ENCODE peak calls at places on chromosomes 12 and 14, in seven cellular contexts. One of them, this sample, is unnamed.

GRCh38 chr12:47394070-47394469 is 311.8 kb downstream of the RPAP3 start:
- DNase-seq in SK-N-SH: no peak
- DNase-seq in HCT116: no peak
- DNase-seq in H1: no peak
- DNase-seq in HepG2: no peak
- DNase-seq in K562: no peak
- DNase-seq in GM12878: no peak
- DNase-seq in this sample: no peak

GRCh38 chr12:132486576-132486975 is 3.4 kb upstream of the FBRSL1 start:
- DNase-seq in HCT116: no peak
- DNase-seq in H1: no peak
- DNase-seq in HepG2: no peak
- DNase-seq in K562: no peak
- DNase-seq in SK-N-SH: no peak
- DNase-seq in GM12878: no peak
- DNase-seq in this sample: no peak

GRCh38 chr12:84422340-84422739 is 490.3 kb downstream of the SLC6A15 start:
- DNase-seq in HepG2: no peak
- DNase-seq in SK-N-SH: no peak
- DNase-seq in H1: no peak
- DNase-seq in HCT116: no peak
- DNase-seq in K562: no peak
- DNase-seq in GM12878: no peak
- DNase-seq in this sample: no peak

GRCh38 chr14:24285351-24285750 is 14.0 kb upstream of the RABGGTA start:
- DNase-seq in HepG2: no peak
- DNase-seq in GM12878: no peak
- DNase-seq in K562: no peak
- DNase-seq in H1: no peak
- DNase-seq in SK-N-SH: no peak
- DNase-seq in HCT116: no peak
- DNase-seq in this sample: peak

GRCh38 chr12:45235087-45236025 is 19.5 kb downstream of the ANO6 start:
- DNase-seq in HCT116: peak
- DNase-seq in HepG2: peak
- DNase-seq in H1: no peak
- DNase-seq in K562: no peak
- DNase-seq in SK-N-SH: no peak
- DNase-seq in GM12878: no peak
- DNase-seq in this sample: no peak

GRCh38 chr14:22928237-22929103 is 706 bp downstream of the PRMT5 start:
- DNase-seq in H1: no peak
- DNase-seq in GM12878: no peak
- DNase-seq in SK-N-SH: no peak
- DNase-seq in HCT116: no peak
- DNase-seq in HepG2: no peak
- DNase-seq in K562: no peak
- DNase-seq in this sample: no peak

GRCh38 chr12:132284071-132284492 is 45.3 kb downstream of the GALNT9 start:
- DNase-seq in H1: no peak
- DNase-seq in HepG2: no peak
- DNase-seq in GM12878: no peak
- DNase-seq in SK-N-SH: no peak
- DNase-seq in HCT116: no peak
- DNase-seq in K562: no peak
- DNase-seq in this sample: no peak

GRCh38 chr14:24013654-24014514 is 25.2 kb downstream of the DHRS4L2 start:
- DNase-seq in GM12878: peak
- DNase-seq in HCT116: peak
- DNase-seq in SK-N-SH: peak
- DNase-seq in HepG2: peak
- DNase-seq in K562: peak
- DNase-seq in H1: no peak
- DNase-seq in this sample: peak

GRCh38 chr12:19186722-19187661 is 57.5 kb downstream of the PLEKHA5 start:
- DNase-seq in HepG2: peak
- DNase-seq in SK-N-SH: peak
- DNase-seq in H1: no peak
- DNase-seq in HCT116: peak
- DNase-seq in K562: peak
- DNase-seq in GM12878: no peak
- DNase-seq in this sample: peak

GRCh38 chr12:109458086-109458485 is 19.0 kb downstream of the KCTD10 start:
- DNase-seq in K562: no peak
- DNase-seq in SK-N-SH: no peak
- DNase-seq in HCT116: no peak
- DNase-seq in HepG2: no peak
- DNase-seq in H1: no peak
- DNase-seq in GM12878: no peak
- DNase-seq in this sample: no peak

GRCh38 chr14:79476133-79476532 is 735.2 kb downstream of the DIO2 start:
- DNase-seq in GM12878: no peak
- DNase-seq in H1: no peak
- DNase-seq in K562: no peak
- DNase-seq in SK-N-SH: no peak
- DNase-seq in HepG2: no peak
- DNase-seq in HCT116: no peak
- DNase-seq in this sample: no peak

GRCh38 chr14:22922294-22922693 is 3.3 kb upstream of the RBM23 start:
- DNase-seq in SK-N-SH: no peak
- DNase-seq in K562: no peak
- DNase-seq in GM12878: no peak
- DNase-seq in HCT116: no peak
- DNase-seq in HepG2: no peak
- DNase-seq in H1: no peak
- DNase-seq in this sample: no peak

GRCh38 chr12:78439666-78440065 is 424.9 kb upstream of the SYT1 start:
- DNase-seq in GM12878: no peak
- DNase-seq in HepG2: no peak
- DNase-seq in H1: no peak
- DNase-seq in K562: no peak
- DNase-seq in HCT116: no peak
- DNase-seq in SK-N-SH: no peak
- DNase-seq in this sample: no peak

DNA sequence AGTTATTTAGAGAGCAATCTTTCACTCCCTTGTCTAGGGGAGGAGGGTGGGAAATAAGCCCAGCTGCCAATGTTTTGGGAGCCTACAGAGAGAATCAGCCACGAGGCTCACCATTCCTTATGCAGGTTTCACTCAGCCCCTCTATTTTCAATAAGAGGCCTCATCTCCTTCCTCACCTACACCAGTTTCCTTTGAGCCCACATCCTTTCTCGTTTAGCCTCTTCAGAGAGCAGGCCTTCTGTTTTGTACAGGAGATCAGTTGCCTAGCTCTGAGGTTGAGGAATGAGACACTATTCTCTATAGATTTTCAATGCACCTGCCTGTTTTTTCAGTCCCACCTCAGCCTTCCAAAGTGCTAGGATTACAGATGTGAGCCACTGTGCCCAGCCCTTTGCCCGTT is 17.9 kb downstream of the SNAPC1 start:
- DNase-seq in HCT116: no peak
- DNase-seq in HepG2: no peak
- DNase-seq in H1: no peak
- DNase-seq in K562: no peak
- DNase-seq in SK-N-SH: no peak
- DNase-seq in GM12878: no peak
- DNase-seq in this sample: no peak
- TF ChIP-seq JUND in HCT116: no peak
- TF ChIP-seq JUND in HepG2: no peak
- TF ChIP-seq JUND in H1: no peak
- TF ChIP-seq JUND in K562: no peak
- TF ChIP-seq JUND in SK-N-SH: no peak
- TF ChIP-seq JUND in GM12878: no peak
- TF ChIP-seq JUND in this sample: no peak

GRCh38 chr12:92977326-92977725 is 48.2 kb upstream of the EEA1 start:
- DNase-seq in GM12878: no peak
- DNase-seq in K562: no peak
- DNase-seq in HCT116: no peak
- DNase-seq in H1: no peak
- DNase-seq in HepG2: no peak
- DNase-seq in SK-N-SH: no peak
- DNase-seq in this sample: no peak

GRCh38 chr12:92978607-92979006 is 49.5 kb upstream of the EEA1 start:
- DNase-seq in GM12878: no peak
- DNase-seq in HepG2: no peak
- DNase-seq in SK-N-SH: no peak
- DNase-seq in K562: no peak
- DNase-seq in H1: no peak
- DNase-seq in HCT116: no peak
- DNase-seq in this sample: no peak

GRCh38 chr12:92971869-92972524 is 42.9 kb upstream of the EEA1 start:
- DNase-seq in SK-N-SH: no peak
- DNase-seq in H1: no peak
- DNase-seq in HCT116: no peak
- DNase-seq in K562: no peak
- DNase-seq in GM12878: no peak
- DNase-seq in HepG2: no peak
- DNase-seq in this sample: no peak

GRCh38 chr12:92974759-92975158 is 45.7 kb upstream of the EEA1 start:
- DNase-seq in HCT116: no peak
- DNase-seq in H1: no peak
- DNase-seq in SK-N-SH: no peak
- DNase-seq in GM12878: no peak
- DNase-seq in HepG2: no peak
- DNase-seq in K562: no peak
- DNase-seq in this sample: no peak

DNA sequence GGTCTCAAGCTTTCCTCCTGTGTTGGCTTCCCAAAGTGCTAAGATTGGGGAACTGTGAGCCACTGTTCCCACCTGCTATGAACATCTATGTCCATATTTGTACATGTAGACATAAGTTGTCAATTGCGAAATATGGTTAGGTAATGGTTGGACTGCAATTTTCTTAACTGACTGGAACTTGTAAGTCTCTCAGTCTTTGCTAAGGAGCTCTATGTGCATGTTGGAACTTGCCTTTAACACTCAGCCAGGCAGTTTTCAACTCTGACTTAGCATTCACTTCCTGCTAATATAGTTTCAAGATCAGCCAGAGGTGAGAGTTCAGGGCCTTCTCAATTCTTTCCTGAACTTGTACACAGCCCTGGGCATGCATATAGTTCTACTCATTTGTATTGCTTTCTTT is 44.5 kb upstream of the EEA1 start:
- DNase-seq in HCT116: no peak
- DNase-seq in HepG2: peak
- DNase-seq in H1: no peak
- DNase-seq in GM12878: peak
- DNase-seq in K562: no peak
- DNase-seq in SK-N-SH: no peak
- DNase-seq in this sample: peak
- TF ChIP-seq JUND in HCT116: no peak
- TF ChIP-seq JUND in HepG2: no peak
- TF ChIP-seq JUND in H1: no peak
- TF ChIP-seq JUND in GM12878: no peak
- TF ChIP-seq JUND in K562: no peak
- TF ChIP-seq JUND in SK-N-SH: no peak
- TF ChIP-seq JUND in this sample: peak

DNA sequence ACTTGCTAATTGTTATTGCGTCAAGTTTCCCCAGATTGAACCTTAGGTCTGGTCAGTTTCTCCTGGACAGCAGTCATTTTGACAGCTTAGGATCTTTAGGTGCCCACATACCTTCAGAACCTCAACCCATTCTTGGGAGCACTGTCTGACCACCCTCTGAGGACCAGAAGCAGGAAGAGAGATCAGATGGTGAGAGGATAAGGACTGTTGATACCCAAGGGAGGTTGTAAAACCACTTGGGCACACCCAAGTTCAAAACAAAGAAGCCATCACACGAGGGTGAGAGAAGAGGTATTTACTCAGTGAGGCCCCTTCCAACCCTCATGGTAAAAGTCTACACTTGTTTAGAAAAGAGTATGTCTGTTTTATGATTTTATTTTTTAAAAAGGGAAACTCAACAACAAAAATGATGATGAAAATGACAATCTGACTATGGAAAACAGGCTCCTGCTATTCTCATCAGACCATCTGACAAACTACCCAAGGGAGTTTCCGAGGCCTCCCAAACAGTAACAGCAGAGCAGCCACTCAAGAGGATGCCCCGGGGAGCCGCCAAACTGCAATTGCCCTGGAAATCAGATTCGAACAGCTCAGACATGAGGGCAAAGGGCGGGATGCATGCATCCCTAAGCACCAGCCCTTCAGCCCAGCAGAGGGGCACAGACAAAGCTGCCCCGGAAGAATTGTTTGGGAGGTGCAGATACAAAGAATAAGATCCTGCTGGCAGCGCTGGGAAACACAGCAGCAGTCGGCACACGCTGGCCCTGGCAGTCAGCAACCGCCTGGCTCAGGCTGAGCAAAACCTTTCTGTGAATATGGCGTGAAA is 162.6 kb upstream of the PLEKHG7 start:
- DNase-seq in GM12878: no peak
- DNase-seq in SK-N-SH: no peak
- DNase-seq in HCT116: no peak
- DNase-seq in K562: no peak
- DNase-seq in H1: peak
- DNase-seq in HepG2: no peak
- DNase-seq in this sample: no peak
- TF ChIP-seq JUND in GM12878: no peak
- TF ChIP-seq JUND in SK-N-SH: no peak
- TF ChIP-seq JUND in HCT116: no peak
- TF ChIP-seq JUND in K562: no peak
- TF ChIP-seq JUND in H1: no peak
- TF ChIP-seq JUND in HepG2: no peak
- TF ChIP-seq JUND in this sample: no peak

GRCh38 chr12:52837341-52837741 is 3.2 kb upstream of the KRT79 start:
- DNase-seq in H1: no peak
- DNase-seq in HCT116: no peak
- DNase-seq in HepG2: no peak
- DNase-seq in SK-N-SH: no peak
- DNase-seq in K562: no peak
- DNase-seq in GM12878: no peak
- DNase-seq in this sample: peak

GRCh38 chr12:52835271-52836041 is 1.3 kb upstream of the KRT79 start:
- DNase-seq in HCT116: no peak
- DNase-seq in SK-N-SH: no peak
- DNase-seq in GM12878: no peak
- DNase-seq in HepG2: no peak
- DNase-seq in K562: no peak
- DNase-seq in H1: no peak
- DNase-seq in this sample: no peak

GRCh38 chr12:52834727-52835001 is 553 bp upstream of the KRT79 start:
- DNase-seq in K562: no peak
- DNase-seq in GM12878: no peak
- DNase-seq in HepG2: no peak
- DNase-seq in SK-N-SH: no peak
- DNase-seq in H1: no peak
- DNase-seq in HCT116: no peak
- DNase-seq in this sample: no peak

GRCh38 chr12:52836491-52837175 is 2.5 kb upstream of the KRT79 start:
- DNase-seq in HCT116: no peak
- DNase-seq in GM12878: no peak
- DNase-seq in K562: no peak
- DNase-seq in H1: no peak
- DNase-seq in HepG2: no peak
- DNase-seq in SK-N-SH: no peak
- DNase-seq in this sample: no peak

DNA sequence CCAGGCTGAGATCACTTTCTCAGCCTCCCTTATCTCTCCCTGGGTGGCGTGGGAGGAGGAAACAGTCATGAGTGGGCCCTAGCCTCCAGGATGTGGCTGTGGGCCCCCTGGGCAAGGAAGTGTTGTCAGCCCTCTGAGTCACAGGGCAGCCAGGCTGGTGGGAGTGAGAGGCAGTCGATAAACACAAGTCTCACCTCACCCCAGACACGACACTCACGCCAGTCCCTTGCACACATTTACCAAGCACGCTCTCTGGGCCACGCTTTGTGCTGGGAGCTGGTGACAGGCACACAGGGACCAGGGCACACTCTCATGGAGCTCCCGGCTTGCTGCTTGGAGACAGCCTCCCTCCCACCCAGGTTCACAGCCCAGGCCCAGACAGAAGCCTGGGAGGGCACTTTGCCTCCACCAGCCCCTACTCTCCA is 1.9 kb upstream of the KRT79 start:
- DNase-seq in HepG2: no peak
- DNase-seq in GM12878: no peak
- DNase-seq in K562: peak
- DNase-seq in HCT116: no peak
- DNase-seq in SK-N-SH: no peak
- DNase-seq in H1: no peak
- DNase-seq in this sample: no peak
- TF ChIP-seq JUND in HepG2: no peak
- TF ChIP-seq JUND in GM12878: no peak
- TF ChIP-seq JUND in K562: peak
- TF ChIP-seq JUND in HCT116: no peak
- TF ChIP-seq JUND in SK-N-SH: no peak
- TF ChIP-seq JUND in H1: no peak
- TF ChIP-seq JUND in this sample: no peak